ENCODE peak calls at places on chromosomes 1 and 21, in five cellular contexts. U, K, V, F and O are unnamed samples.

GRCh38 chr1:8006037-8006963 is 19.8 kb downstream of the ERRFI1 start:
- DNase-seq in U (no peak), K (no peak), V (no peak), F (peak; percentile 13), O (no peak)

GRCh38 chr1:54326577-54327385 is 79.4 kb downstream of the SSBP3 start:
- DNase-seq in U (no peak), K (no peak), V (no peak), F (peak; percentile 27), O (no peak)

GRCh38 chr1:205001101-205001620 is 41.9 kb upstream of the CNTN2 start:
- DNase-seq in U (no peak), K (no peak), V (no peak), F (no peak), O (no peak)

GRCh38 chr1:975896-976683 is 5.8 kb downstream of the PERM1 start:
- DNase-seq in U (peak; percentile 84), K (no peak), V (no peak), F (no peak), O (no peak)

GRCh38 chr1:85628791-85629531 is 48.4 kb downstream of the CCN1 start:
- DNase-seq in U (no peak), K (no peak), V (peak; percentile 93), F (no peak), O (no peak)

GRCh38 chr1:228038387-228039005 is 31.7 kb downstream of the WNT3A start:
- DNase-seq in U (no peak), K (no peak), V (peak; percentile 77), F (no peak), O (no peak)

GRCh38 chr21:38712076-38712475 is 93.7 kb upstream of the ETS2 start:
- DNase-seq in U (peak; percentile 51), K (peak; percentile 37), V (no peak), F (peak; percentile 12), O (no peak)

GRCh38 chr1:28553229-28553930 is 495 bp downstream of the TRNAU1AP start:
- DNase-seq in U (peak; percentile 62), K (no peak), V (peak; percentile 86), F (peak; percentile 16), O (no peak)

GRCh38 chr21:44930543-44930981 is 9.3 kb upstream of the SLX9 start:
- DNase-seq in U (peak; percentile 53), K (no peak), V (no peak), F (no peak), O (no peak)

GRCh38 chr21:34599534-34600101 is 15.3 kb downstream of the RCAN1 start:
- DNase-seq in U (no peak), K (no peak), V (no peak), F (peak; percentile 24), O (no peak)

GRCh38 chr1:64155285-64155684 is 48.1 kb upstream of the UBE2U start:
- DNase-seq in U (no peak), K (no peak), V (no peak), F (no peak), O (no peak)

GRCh38 chr1:149848340-149848771 is 51.0 kb upstream of the BOLA1 start:
- DNase-seq in U (peak; percentile 34), K (no peak), V (no peak), F (no peak), O (no peak)

GRCh38 chr1:23167353-23168078 is 1.1 kb downstream of the LUZP1 start:
- DNase-seq in U (peak; percentile 75), K (no peak), V (peak; percentile 89), F (no peak), O (peak; percentile 76)

GRCh38 chr1:39938856-39939255 is 16.1 kb upstream of the MFSD2A start:
- DNase-seq in U (no peak), K (no peak), V (no peak), F (no peak), O (no peak)

GRCh38 chr1:116667577-116668105 is at the start of gene IGSF3:
- DNase-seq in U (peak; percentile 79), K (no peak), V (peak; percentile 87), F (peak; percentile 31), O (no peak)

GRCh38 chr1:168887381-168887780 is 158.4 kb upstream of the DPT start:
- DNase-seq in U (no peak), K (no peak), V (no peak), F (peak; percentile 7), O (no peak)

GRCh38 chr1:15100369-15101111 is 53.0 kb upstream of the TMEM51 start:
- DNase-seq in U (peak; percentile 50), K (no peak), V (no peak), F (peak; percentile 12), O (peak; percentile 36)

GRCh38 chr1:53278294-53278693 is 40.0 kb upstream of the MAGOH start:
- DNase-seq in U (peak; percentile 46), K (no peak), V (peak; percentile 89), F (peak; percentile 45), O (no peak)

GRCh38 chr1:21261551-21262281 is 28.5 kb downstream of the ECE1 start:
- DNase-seq in U (peak; percentile 90), K (no peak), V (no peak), F (no peak), O (no peak)

GRCh38 chr21:45366931-45367401 is 38.0 kb upstream of the COL18A1 start:
- DNase-seq in U (no peak), K (no peak), V (peak; percentile 91), F (no peak), O (no peak)

GRCh38 chr21:31731112-31731801 is 661 bp downstream of the SCAF4 start:
- DNase-seq in U (peak; percentile 64), K (no peak), V (peak; percentile 85), F (no peak), O (no peak)

GRCh38 chr1:176149939-176150807 is 56.9 kb downstream of the COP1 start:
- DNase-seq in U (no peak), K (no peak), V (no peak), F (no peak), O (no peak)

GRCh38 chr21:44865561-44866280 is 7.8 kb downstream of the PTTG1IP start:
- DNase-seq in U (peak; percentile 90), K (no peak), V (no peak), F (no peak), O (no peak)

GRCh38 chr1:205962821-205963221 is 19.6 kb upstream of the SLC26A9 start:
- DNase-seq in U (peak; percentile 39), K (no peak), V (no peak), F (no peak), O (no peak)

GRCh38 chr1:37169241-37169640 is 134.9 kb upstream of the GRIK3 start:
- DNase-seq in U (no peak), K (no peak), V (no peak), F (no peak), O (no peak)

GRCh38 chr1:245306628-245307410 is 152.0 kb downstream of the KIF26B start:
- DNase-seq in U (no peak), K (no peak), V (no peak), F (no peak), O (no peak)

GRCh38 chr1:201750934-201751333 is 78.0 kb upstream of the IPO9 start:
- DNase-seq in U (no peak), K (no peak), V (no peak), F (no peak), O (no peak)

GRCh38 chr1:53377438-53377841 is 49.6 kb upstream of the LRP8 start:
- DNase-seq in U (no peak), K (no peak), V (peak; percentile 79), F (no peak), O (no peak)

GRCh38 chr1:224447251-224447650 is 12.7 kb upstream of the WDR26 start:
- DNase-seq in U (no peak), K (no peak), V (no peak), F (no peak), O (no peak)

GRCh38 chr1:5905431-5905830 is 86.8 kb downstream of the NPHP4 start:
- DNase-seq in U (no peak), K (no peak), V (peak; percentile 77), F (peak; percentile 1), O (no peak)

GRCh38 chr1:32014199-32014936 is 700 bp downstream of the KHDRBS1 start:
- DNase-seq in U (peak; percentile 58), K (no peak), V (peak; percentile 84), F (no peak), O (peak; percentile 59)

GRCh38 chr21:43347461-43347860 is 79.5 kb downstream of the SIK1 start:
- DNase-seq in U (no peak), K (no peak), V (no peak), F (no peak), O (no peak)

GRCh38 chr1:43315481-43315880 is 14.7 kb downstream of the TIE1 start:
- DNase-seq in U (no peak), K (no peak), V (no peak), F (no peak), O (no peak)

GRCh38 chr21:27759820-27760219 is 792.9 kb upstream of the ADAMTS5 start:
- DNase-seq in U (no peak), K (no peak), V (no peak), F (no peak), O (no peak)

GRCh38 chr1:235015291-235015990 is 113.2 kb downstream of the TOMM20 start:
- DNase-seq in U (no peak), K (no peak), V (no peak), F (no peak), O (no peak)

GRCh38 chr1:35691571-35692220 is 27.0 kb downstream of the C1orf216 start:
- DNase-seq in U (no peak), K (no peak), V (no peak), F (no peak), O (no peak)

GRCh38 chr1:184974837-184975115 is 468 bp upstream of the NIBAN1 start:
- DNase-seq in U (no peak), K (no peak), V (no peak), F (no peak), O (no peak)

GRCh38 chr1:26951216-26951615 is 9.1 kb downstream of the KDF1 start:
- DNase-seq in U (no peak), K (no peak), V (no peak), F (no peak), O (no peak)

GRCh38 chr1:42741706-42742105 is 1.7 kb upstream of the CLDN19 start:
- DNase-seq in U (no peak), K (no peak), V (no peak), F (no peak), O (no peak)